ENCODE peak calls at places on chromosomes 2 and 18, in four cellular contexts. P is astrocyte of the spinal cord, L is frontal cortex, E is ACHN. K is an unnamed sample.

GRCh38 chr18:76823574-76823973 is 1.2 kb downstream of the ZNF236 start:
- DNase-seq in P (peak), L (peak), E (no peak), K (no peak)

GRCh38 chr2:228063558-228063957 is 117.9 kb downstream of the SPHKAP start:
- DNase-seq in E (no peak), P (no peak), L (no peak), K (no peak)

GRCh38 chr18:3455090-3455640 is 5.2 kb downstream of the TGIF1 start:
- DNase-seq in P (peak), L (no peak), E (no peak), K (no peak)

GRCh38 chr2:194826241-194826640 is 830.8 kb upstream of the SLC39A10 start:
- DNase-seq in P (peak), E (peak), L (no peak), K (peak)

GRCh38 chr2:37655442-37655841 is 16.0 kb downstream of the CDC42EP3 start:
- DNase-seq in E (no peak), L (no peak), P (no peak), K (no peak)

GRCh38 chr2:207930747-207931146 is 94.6 kb downstream of the PLEKHM3 start:
- DNase-seq in L (no peak), E (peak), P (no peak), K (peak)

GRCh38 chr18:21741511-21742322 is 1.1 kb downstream of the MIB1 start:
- DNase-seq in P (peak), E (peak), L (peak), K (no peak)

GRCh38 chr18:8871484-8871883 is 166.1 kb downstream of the MTCL1 start:
- DNase-seq in L (no peak), P (no peak), E (no peak), K (no peak)

GRCh38 chr18:31041346-31042067 is 1.0 kb downstream of the DSC3 start:
- DNase-seq in L (no peak), P (peak), E (no peak), K (no peak)

GRCh38 chr2:216603884-216604245 is 29.4 kb upstream of the IGFBP2 start:
- DNase-seq in L (no peak), E (no peak), P (no peak), K (no peak)

GRCh38 chr18:36733150-36733549 is 95.7 kb downstream of the TPGS2 start:
- DNase-seq in P (no peak), E (no peak), L (no peak), K (no peak)

GRCh38 chr2:112465373-112465772 is 16.6 kb upstream of the TTL start:
- DNase-seq in P (peak), E (peak), L (no peak), K (no peak)

GRCh38 chr2:75565523-75566449 is 5.0 kb upstream of the EVA1A start:
- DNase-seq in E (peak), L (no peak), P (no peak), K (peak)

GRCh38 chr18:79566841-79567370 is 112.7 kb upstream of the CTDP1 start:
- DNase-seq in L (no peak), E (no peak), P (no peak), K (no peak)

GRCh38 chr18:8607776-8608682 is 1.2 kb upstream of the RAB12 start:
- DNase-seq in E (no peak), P (no peak), L (no peak), K (peak)

GRCh38 chr18:53567935-53568574 is 656.4 kb downstream of the MBD2 start:
- DNase-seq in L (peak), E (peak), P (peak), K (peak)

GRCh38 chr2:100580474-100581264 is 17.9 kb downstream of the PDCL3 start:
- DNase-seq in L (no peak), P (no peak), E (no peak), K (no peak)